ENCODE peak calls at places on chromosomes 4 and X, in four cellular contexts. One of them, this sample, is unnamed.

GRCh38 chrX:23811135-23811781 is 28.3 kb downstream of the SAT1 start:
- DNase-seq in iris pigment epithelial cell: peak; percentile 25
- DNase-seq in foreskin fibroblast: no peak
- DNase-seq in neural crest cell: no peak
- DNase-seq in this sample: no peak

GRCh38 chrX:28639502-28639901 is 52.3 kb downstream of the IL1RAPL1 start:
- DNase-seq in iris pigment epithelial cell: peak; percentile 7
- DNase-seq in foreskin fibroblast: no peak
- DNase-seq in neural crest cell: no peak
- DNase-seq in this sample: no peak

GRCh38 chr4:13980317-13980716 is 352.8 kb upstream of the BOD1L1 start:
- DNase-seq in iris pigment epithelial cell: peak; percentile 98
- DNase-seq in foreskin fibroblast: peak; percentile 96
- DNase-seq in neural crest cell: no peak
- DNase-seq in this sample: peak; percentile 91

GRCh38 chrX:114626323-114626722 is 42.4 kb downstream of the HTR2C start:
- DNase-seq in iris pigment epithelial cell: peak; percentile 17
- DNase-seq in foreskin fibroblast: peak; percentile 8
- DNase-seq in neural crest cell: no peak
- DNase-seq in this sample: no peak

GRCh38 chrX:39377171-39377570 is 575.9 kb downstream of the MID1IP1 start:
- DNase-seq in iris pigment epithelial cell: no peak
- DNase-seq in foreskin fibroblast: no peak
- DNase-seq in neural crest cell: no peak
- DNase-seq in this sample: no peak

GRCh38 chrX:65997978-65998717 is 41.7 kb downstream of the VSIG4 start:
- DNase-seq in iris pigment epithelial cell: no peak
- DNase-seq in foreskin fibroblast: no peak
- DNase-seq in neural crest cell: no peak
- DNase-seq in this sample: no peak

GRCh38 chrX:40095588-40096394 is 2.0 kb downstream of the BCOR start:
- DNase-seq in iris pigment epithelial cell: peak; percentile 45
- DNase-seq in foreskin fibroblast: peak; percentile 67
- DNase-seq in neural crest cell: no peak
- DNase-seq in this sample: no peak

GRCh38 chrX:134236690-134237362 is at the start of gene CCDC160:
- DNase-seq in iris pigment epithelial cell: peak; percentile 4
- DNase-seq in foreskin fibroblast: peak; percentile 50
- DNase-seq in neural crest cell: peak; percentile 73
- DNase-seq in this sample: peak; percentile 4

GRCh38 chr4:106854970-106855369 is 181.1 kb downstream of the DKK2 start:
- DNase-seq in iris pigment epithelial cell: peak; percentile 10
- DNase-seq in foreskin fibroblast: no peak
- DNase-seq in neural crest cell: no peak
- DNase-seq in this sample: no peak

GRCh38 chr4:23958749-23959148 is 68.9 kb upstream of the PPARGC1A start:
- DNase-seq in iris pigment epithelial cell: no peak
- DNase-seq in foreskin fibroblast: no peak
- DNase-seq in neural crest cell: no peak
- DNase-seq in this sample: no peak

GRCh38 chrX:34624416-34624815 is 32.7 kb downstream of the TMEM47 start:
- DNase-seq in iris pigment epithelial cell: no peak
- DNase-seq in foreskin fibroblast: no peak
- DNase-seq in neural crest cell: no peak
- DNase-seq in this sample: no peak

GRCh38 chrX:56219702-56220101 is 12.5 kb upstream of the KLF8 start:
- DNase-seq in iris pigment epithelial cell: no peak
- DNase-seq in foreskin fibroblast: peak; percentile 13
- DNase-seq in neural crest cell: no peak
- DNase-seq in this sample: no peak

GRCh38 chr4:147288512-147288911 is 192.4 kb upstream of the EDNRA start:
- DNase-seq in iris pigment epithelial cell: no peak
- DNase-seq in foreskin fibroblast: no peak
- DNase-seq in neural crest cell: no peak
- DNase-seq in this sample: no peak

GRCh38 chrX:112865464-112866025 is 24.9 kb upstream of the AMOT start:
- DNase-seq in iris pigment epithelial cell: no peak
- DNase-seq in foreskin fibroblast: no peak
- DNase-seq in neural crest cell: no peak
- DNase-seq in this sample: no peak

GRCh38 chrX:44507292-44507691 is 35.4 kb downstream of the FUNDC1 start:
- DNase-seq in iris pigment epithelial cell: no peak
- DNase-seq in foreskin fibroblast: no peak
- DNase-seq in neural crest cell: no peak
- DNase-seq in this sample: no peak

GRCh38 chr4:54941994-54942552 is 183.3 kb downstream of the KDR start:
- DNase-seq in iris pigment epithelial cell: no peak
- DNase-seq in foreskin fibroblast: no peak
- DNase-seq in neural crest cell: no peak
- DNase-seq in this sample: no peak

GRCh38 chrX:1400731-1401471 is 9.0 kb upstream of the SLC25A6 start:
- DNase-seq in iris pigment epithelial cell: no peak
- DNase-seq in foreskin fibroblast: no peak
- DNase-seq in neural crest cell: no peak
- DNase-seq in this sample: no peak

GRCh38 chr4:132071815-132072214 is 1077.3 kb upstream of the PCDH10 start:
- DNase-seq in iris pigment epithelial cell: peak; percentile 50
- DNase-seq in foreskin fibroblast: peak; percentile 51
- DNase-seq in neural crest cell: no peak
- DNase-seq in this sample: peak; percentile 71

GRCh38 chr4:115580901-115581300 is 467.5 kb upstream of the NDST4 start:
- DNase-seq in iris pigment epithelial cell: no peak
- DNase-seq in foreskin fibroblast: no peak
- DNase-seq in neural crest cell: no peak
- DNase-seq in this sample: no peak

GRCh38 chr4:112515278-112516075 is 503 bp downstream of the NEUROG2 start:
- DNase-seq in iris pigment epithelial cell: peak; percentile 41
- DNase-seq in foreskin fibroblast: peak; percentile 66
- DNase-seq in neural crest cell: peak; percentile 31
- DNase-seq in this sample: no peak

GRCh38 chrX:154315416-154315815 is 19.8 kb downstream of the TKTL1 start:
- DNase-seq in iris pigment epithelial cell: no peak
- DNase-seq in foreskin fibroblast: no peak
- DNase-seq in neural crest cell: no peak
- DNase-seq in this sample: no peak

GRCh38 chrX:40006025-40007017 is 91.4 kb downstream of the BCOR start:
- DNase-seq in iris pigment epithelial cell: no peak
- DNase-seq in foreskin fibroblast: peak; percentile 59
- DNase-seq in neural crest cell: no peak
- DNase-seq in this sample: no peak

GRCh38 chr4:15414601-15415091 is 13.2 kb upstream of the C1QTNF7 start:
- DNase-seq in iris pigment epithelial cell: peak; percentile 33
- DNase-seq in foreskin fibroblast: peak; percentile 72
- DNase-seq in neural crest cell: no peak
- DNase-seq in this sample: no peak

GRCh38 chr4:20348411-20348810 is 96.7 kb downstream of the SLIT2 start:
- DNase-seq in iris pigment epithelial cell: no peak
- DNase-seq in foreskin fibroblast: no peak
- DNase-seq in neural crest cell: no peak
- DNase-seq in this sample: no peak

GRCh38 chrX:5683996-5684395 is 544.7 kb downstream of the NLGN4X start:
- DNase-seq in iris pigment epithelial cell: no peak
- DNase-seq in foreskin fibroblast: no peak
- DNase-seq in neural crest cell: no peak
- DNase-seq in this sample: no peak

GRCh38 chr4:119851649-119852048 is 215.0 kb downstream of the MAD2L1 start:
- DNase-seq in iris pigment epithelial cell: no peak
- DNase-seq in foreskin fibroblast: no peak
- DNase-seq in neural crest cell: no peak
- DNase-seq in this sample: no peak

GRCh38 chrX:49879656-49880277 is 483 bp downstream of the USP27X start:
- DNase-seq in iris pigment epithelial cell: peak; percentile 1
- DNase-seq in foreskin fibroblast: peak; percentile 17
- DNase-seq in neural crest cell: no peak
- DNase-seq in this sample: no peak

GRCh38 chr4:151004222-151004621 is 10.9 kb downstream of the LRBA start:
- DNase-seq in iris pigment epithelial cell: peak; percentile 91
- DNase-seq in foreskin fibroblast: peak; percentile 58
- DNase-seq in neural crest cell: no peak
- DNase-seq in this sample: peak; percentile 39

GRCh38 chrX:40068048-40068447 is 29.7 kb downstream of the BCOR start:
- DNase-seq in iris pigment epithelial cell: no peak
- DNase-seq in foreskin fibroblast: peak; percentile 23
- DNase-seq in neural crest cell: no peak
- DNase-seq in this sample: no peak

GRCh38 chrX:12824944-12825343 is 33.7 kb downstream of the PRPS2 start:
- DNase-seq in iris pigment epithelial cell: no peak
- DNase-seq in foreskin fibroblast: no peak
- DNase-seq in neural crest cell: no peak
- DNase-seq in this sample: no peak

GRCh38 chr4:54676062-54676461 is 18.3 kb downstream of the KIT start:
- DNase-seq in iris pigment epithelial cell: no peak
- DNase-seq in foreskin fibroblast: no peak
- DNase-seq in neural crest cell: no peak
- DNase-seq in this sample: no peak

GRCh38 chrX:20974326-20974725 is 399.9 kb upstream of the CNKSR2 start:
- DNase-seq in iris pigment epithelial cell: peak; percentile 47
- DNase-seq in foreskin fibroblast: peak; percentile 1
- DNase-seq in neural crest cell: no peak
- DNase-seq in this sample: peak; percentile 62